ENCODE peak calls at places on chromosomes 13 and 19, in seven cellular contexts. E is testis; P is right lobe of liver; S is CD4-positive, alpha-beta T cell; I is upper lobe of left lung; K is nephron progenitor cell; R is progenitor cell of endocrine pancreas. B is an unnamed sample.

GRCh38 chr19:2613507-2614295 is 88.8 kb downstream of the GNG7 start:
- DNase-seq in K (peak; percentile 58), P (peak; percentile 57), S (peak; percentile 56), R (no peak), E (no peak), I (peak; percentile 73), B (peak; percentile 59)

GRCh38 chr19:38277549-38277948 is 13.2 kb downstream of the SPINT2 start:
- DNase-seq in I (no peak), R (no peak), P (no peak), S (no peak), E (no peak), K (no peak), B (no peak)

GRCh38 chr13:99053636-99054233 is 75.9 kb upstream of the DOCK9 start:
- DNase-seq in S (no peak), E (no peak), I (no peak), R (no peak), K (no peak), P (no peak), B (no peak)

GRCh38 chr19:40687525-40688016 is 2.9 kb downstream of the NUMBL start:
- DNase-seq in I (no peak), R (no peak), K (no peak), P (no peak), S (no peak), E (peak; percentile 86), B (peak; percentile 76)

GRCh38 chr19:30498707-30499106 is 126.5 kb downstream of the ZNF536 start:
- DNase-seq in R (no peak), P (no peak), I (peak; percentile 56), K (peak; percentile 32), E (no peak), S (no peak), B (no peak)

GRCh38 chr19:55460670-55461258 is 678 bp downstream of the ISOC2 start:
- DNase-seq in I (peak; percentile 93), P (peak; percentile 91), K (peak; percentile 89), E (peak; percentile 95), S (no peak), R (peak; percentile 59), B (peak; percentile 80)

GRCh38 chr13:51785592-51786424 is 18.2 kb downstream of the DHRS12 start:
- DNase-seq in E (peak; percentile 70), P (no peak), I (no peak), S (no peak), K (no peak), R (no peak), B (no peak)

GRCh38 chr19:45103625-45104319 is 10.8 kb downstream of the PPP1R37 start:
- DNase-seq in I (no peak), E (no peak), R (no peak), S (no peak), P (no peak), K (peak; percentile 45), B (no peak)

GRCh38 chr13:34886476-34886875 is 55.6 kb upstream of the NBEA start:
- DNase-seq in I (no peak), R (no peak), P (no peak), K (no peak), E (no peak), S (no peak), B (no peak)

GRCh38 chr19:57512845-57513244 is 13.1 kb downstream of the ZNF773 start:
- DNase-seq in R (no peak), E (no peak), I (no peak), K (peak; percentile 21), P (no peak), S (no peak), B (no peak)

GRCh38 chr19:9819590-9819898 is 665 bp upstream of the FBXL12 start:
- DNase-seq in I (no peak), P (no peak), K (no peak), S (no peak), E (no peak), R (no peak), B (no peak)

GRCh38 chr13:96792736-96793444 is 201.4 kb downstream of the OXGR1 start:
- DNase-seq in S (no peak), I (no peak), R (no peak), P (no peak), K (no peak), E (no peak), B (no peak)

GRCh38 chr13:96792188-96792587 is 202.1 kb downstream of the OXGR1 start:
- DNase-seq in K (no peak), P (no peak), E (no peak), S (no peak), R (no peak), I (no peak), B (no peak)

GRCh38 chr13:96796234-96796633 is 198.0 kb downstream of the OXGR1 start:
- DNase-seq in I (no peak), R (no peak), S (no peak), E (no peak), K (no peak), P (no peak), B (no peak)
- TF ChIP-seq CTCF in I (no peak), R (peak; percentile 16), S (no peak), E (peak; percentile 20), K (no peak), P (no peak), B (no peak)

DNA sequence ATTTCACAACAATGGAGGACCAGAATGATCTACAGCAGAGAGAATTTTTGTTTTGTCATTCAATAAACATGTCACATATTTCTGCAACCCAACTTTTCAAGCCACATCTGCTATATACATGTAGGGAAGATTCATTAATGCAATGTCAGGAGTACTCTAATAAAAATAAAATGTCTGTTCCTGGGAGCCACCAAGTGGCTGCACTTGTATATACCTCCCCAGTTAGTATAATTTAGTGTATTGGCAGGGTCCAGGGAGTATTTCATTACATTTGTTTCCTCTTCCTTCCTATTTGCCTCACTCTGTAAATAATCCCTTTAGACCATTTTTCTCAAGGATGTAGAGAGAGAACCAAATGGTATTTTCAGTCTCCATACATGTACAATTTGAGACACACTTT is 1169.0 kb downstream of the DIAPH3 start:
- DNase-seq in E (no peak), I (no peak), S (no peak), R (no peak), P (no peak), K (no peak), B (no peak)
- TF ChIP-seq CTCF in E (peak; percentile 24), I (no peak), S (no peak), R (peak; percentile 28), P (no peak), K (no peak), B (no peak)

GRCh38 chr13:114109646-114110045 is 22.8 kb downstream of the RASA3 start:
- DNase-seq in P (peak; percentile 48), E (no peak), K (no peak), S (peak; percentile 56), R (no peak), I (peak; percentile 87), B (no peak)

GRCh38 chr13:114111577-114111976 is 20.8 kb downstream of the RASA3 start:
- DNase-seq in I (no peak), K (no peak), S (no peak), E (no peak), R (no peak), P (peak; percentile 19), B (no peak)

GRCh38 chr13:114108894-114109293 is 23.5 kb downstream of the RASA3 start:
- DNase-seq in P (peak; percentile 39), S (no peak), K (no peak), I (peak; percentile 60), E (no peak), R (no peak), B (no peak)

GRCh38 chr13:114108141-114108761 is 24.2 kb downstream of the RASA3 start:
- DNase-seq in K (peak; percentile 0), P (peak; percentile 41), I (no peak), S (no peak), E (no peak), R (no peak), B (no peak)

DNA sequence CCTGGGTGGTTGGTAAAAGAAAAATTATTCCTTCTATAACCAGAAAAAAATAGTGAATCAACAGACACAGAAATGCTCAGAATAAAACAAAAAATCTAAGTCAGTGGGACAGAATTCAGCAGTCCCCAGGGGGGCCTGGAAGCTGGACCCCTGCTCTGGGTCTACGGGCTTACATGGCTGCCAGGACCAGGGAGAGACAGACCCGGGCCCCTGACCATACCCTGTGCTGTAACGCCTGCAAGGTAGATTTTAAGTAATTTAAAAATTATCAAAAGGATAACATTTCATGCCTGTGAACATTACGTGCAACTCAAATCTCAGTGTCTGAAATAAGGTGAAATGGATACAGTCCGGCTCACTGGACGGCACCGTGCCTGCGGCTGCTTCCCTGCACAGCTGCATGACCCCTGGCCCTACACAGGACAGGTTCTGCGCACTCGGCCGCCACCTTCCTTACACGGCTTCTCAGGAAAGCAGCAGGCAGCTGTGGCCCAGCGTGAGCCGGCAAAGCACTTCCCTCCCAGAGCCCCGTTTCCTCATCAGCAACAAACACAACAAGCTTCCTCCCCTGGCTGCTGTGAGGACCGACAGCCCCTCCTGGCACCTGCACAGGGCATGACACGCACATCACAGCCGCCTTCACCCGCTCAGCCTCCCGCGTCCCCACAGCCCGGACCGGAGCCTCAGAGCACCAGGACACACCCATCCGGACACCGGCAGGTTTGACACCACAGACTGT is 22.2 kb downstream of the RASA3 start:
- DNase-seq in R (no peak), E (no peak), K (no peak), S (peak; percentile 82), I (peak; percentile 84), P (peak; percentile 51), B (peak; percentile 67)
- TF ChIP-seq CTCF in R (no peak), E (no peak), K (no peak), S (peak; percentile 67), I (no peak), P (peak; percentile 8), B (peak; percentile 6)

GRCh38 chr19:23439623-23440022 is 44.4 kb upstream of the ZNF91 start:
- DNase-seq in K (no peak), R (no peak), S (no peak), E (no peak), P (no peak), I (no peak), B (no peak)
- TF ChIP-seq CTCF in K (no peak), R (no peak), S (no peak), E (no peak), P (no peak), I (no peak), B (no peak)

DNA sequence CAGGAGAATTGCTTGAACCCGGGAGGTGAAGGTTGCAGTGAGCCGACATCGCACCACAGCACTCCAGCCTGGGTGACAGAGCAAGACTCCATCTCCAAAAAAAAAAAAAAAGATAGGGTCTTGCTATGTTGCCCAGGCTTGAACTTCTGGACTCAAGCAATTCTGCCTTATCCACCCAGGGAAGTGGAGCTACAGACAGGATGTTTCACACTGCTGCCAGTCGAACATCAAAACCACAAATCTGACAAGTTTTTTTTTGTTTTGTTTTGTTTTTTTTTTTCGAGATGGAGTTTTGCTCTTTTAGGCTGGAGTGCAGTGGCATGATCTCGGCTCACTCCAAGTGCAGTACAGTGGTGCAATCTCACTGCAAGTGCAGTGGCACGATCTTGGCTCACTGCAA is 10.8 kb downstream of the XPO4 start:
- DNase-seq in P (no peak), S (no peak), E (no peak), I (no peak), K (no peak), R (no peak), B (no peak)
- TF ChIP-seq CTCF in P (no peak), S (no peak), E (no peak), I (no peak), K (no peak), R (no peak), B (no peak)

GRCh38 chr13:32415019-32415418 is 12.9 kb downstream of the N4BP2L1 start:
- DNase-seq in R (no peak), I (no peak), K (no peak), P (peak; percentile 67), S (peak; percentile 10), E (no peak), B (no peak)
- TF ChIP-seq CTCF in R (peak; percentile 51), I (peak; percentile 32), K (peak; percentile 50), P (peak; percentile 54), S (peak; percentile 34), E (peak; percentile 23), B (peak; percentile 26)

B was measured in GM20000.